ENCODE peak calls at places on chromosome 13, in ten cellular contexts. R is cardiac muscle cell, W is heart left ventricle, G is body of pancreas, B is esophagus muscularis mucosa, N is IMR-90, F is fibroblast of lung, O is fibroblast of mammary gland, P is cardiac fibroblast, S is MM.1S. X is an unnamed sample.

GRCh38 chr13:57624565-57625435 is 6.7 kb upstream of the PCDH17 start:
- DNase-seq in W (peak), P (peak), S (peak), N (peak), R (peak), F (peak), O (peak), B (no peak), G (peak), X (peak)

GRCh38 chr13:105598551-105598950 is 936.9 kb downstream of the EFNB2 start:
- DNase-seq in P (peak), O (peak), F (peak), B (no peak), G (no peak), W (no peak), R (no peak), S (no peak), N (peak), X (peak)

GRCh38 chr13:66225071-66225470 is 1005.1 kb downstream of the PCDH9 start:
- DNase-seq in N (no peak), F (no peak), G (no peak), W (no peak), O (no peak), R (no peak), S (no peak), B (no peak), P (no peak), X (no peak)

GRCh38 chr13:102028198-102028597 is 373.6 kb downstream of the FGF14 start:
- DNase-seq in S (no peak), O (no peak), P (no peak), R (no peak), N (no peak), B (no peak), G (no peak), F (no peak), W (no peak), X (no peak)

GRCh38 chr13:75072368-75072767 is 409.6 kb downstream of the TBC1D4 start:
- DNase-seq in G (no peak), R (no peak), N (no peak), F (no peak), W (no peak), S (no peak), B (no peak), O (no peak), P (no peak), X (no peak)

GRCh38 chr13:107271226-107271625 is 703.3 kb upstream of the ARGLU1 start:
- DNase-seq in R (no peak), B (no peak), S (no peak), P (peak), W (no peak), N (peak), G (no peak), F (peak), O (peak), X (no peak)

GRCh38 chr13:46687810-46688209 is 109.2 kb downstream of the ESD start:
- DNase-seq in B (no peak), F (peak), G (peak), R (no peak), S (no peak), N (peak), O (peak), W (peak), P (peak), X (no peak)

GRCh38 chr13:44815507-44816074 is 173.7 kb downstream of the NUFIP1 start:
- DNase-seq in R (peak), W (no peak), G (peak), N (peak), S (no peak), F (peak), B (no peak), O (peak), P (peak), X (peak)

GRCh38 chr13:52815330-52815729 is 33.1 kb downstream of the PCDH8 start:
- DNase-seq in P (no peak), S (no peak), R (no peak), G (no peak), W (no peak), F (no peak), N (no peak), B (no peak), O (no peak), X (no peak)

GRCh38 chr13:75913925-75914324 is 277.8 kb downstream of the LMO7 start:
- DNase-seq in G (no peak), P (no peak), F (no peak), S (no peak), R (no peak), O (no peak), B (no peak), W (no peak), N (no peak), X (no peak)

GRCh38 chr13:105346141-105346766 is 1189.2 kb downstream of the EFNB2 start:
- DNase-seq in O (peak), S (no peak), G (no peak), B (no peak), W (no peak), F (peak), R (no peak), N (peak), P (peak), X (peak)

GRCh38 chr13:87827479-87827878 is 156.3 kb downstream of the SLITRK5 start:
- DNase-seq in B (no peak), W (no peak), O (peak), P (no peak), N (no peak), G (no peak), F (peak), R (no peak), S (no peak), X (peak)

GRCh38 chr13:114263590-114263989 is 17.8 kb upstream of the UPF3A start:
- DNase-seq in O (no peak), G (no peak), S (peak), N (no peak), B (no peak), W (no peak), P (no peak), F (no peak), R (no peak), X (no peak)

GRCh38 chr13:54185785-54186184 is 1157.2 kb downstream of the OLFM4 start:
- DNase-seq in B (no peak), F (no peak), G (no peak), W (no peak), O (no peak), R (peak), N (no peak), S (no peak), P (no peak), X (no peak)

GRCh38 chr13:38002596-38002995 is 133.0 kb upstream of the TRPC4 start:
- DNase-seq in P (no peak), R (no peak), W (no peak), B (no peak), F (no peak), G (no peak), N (no peak), S (no peak), O (no peak), X (no peak)

GRCh38 chr13:74062933-74063332 is 71.3 kb downstream of the KLF12 start:
- DNase-seq in W (peak), N (peak), P (peak), B (no peak), S (peak), G (peak), O (peak), F (peak), R (peak), X (peak)
- H3K4me3 ChIP-seq in W (peak), N (peak), P (peak), B (peak), S (peak), G (no peak), O (no peak), F (peak), R (no peak), X (peak)

GRCh38 chr13:109427695-109428094 is 358.7 kb downstream of the IRS2 start:
- DNase-seq in G (no peak), O (no peak), B (no peak), W (no peak), R (no peak), N (no peak), S (no peak), P (no peak), F (no peak), X (no peak)
- TF ChIP-seq CTCF in G (no peak), O (no peak), B (no peak), W (peak), R (no peak), N (no peak), S (no peak), P (no peak), F (no peak), X (no peak)

DNA sequence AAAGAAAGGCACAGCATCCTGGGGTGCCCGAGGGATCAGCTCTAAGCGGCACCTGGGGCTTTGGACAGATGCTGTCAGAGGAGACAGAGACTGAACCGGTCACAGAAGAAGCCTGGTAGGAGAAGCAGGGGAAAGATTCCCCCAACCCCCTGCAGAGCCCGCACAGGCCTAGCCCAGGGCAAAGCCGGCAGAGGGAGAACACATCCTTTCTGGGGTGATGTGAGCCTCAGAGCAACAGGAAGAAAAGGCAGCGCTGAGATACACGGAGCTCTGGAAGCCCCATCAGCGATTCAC is 101.2 kb downstream of the CRYL1 start:
- DNase-seq in S (no peak), P (no peak), W (no peak), B (no peak), R (no peak), F (no peak), G (no peak), N (no peak), O (no peak), X (no peak)
- H3K4me3 ChIP-seq in S (no peak), P (no peak), W (no peak), B (no peak), R (no peak), F (no peak), G (no peak), N (no peak), O (no peak), X (no peak)

GRCh38 chr13:98443800-98444325 is 133.0 kb downstream of the STK24 start:
- DNase-seq in W (no peak), P (no peak), B (no peak), R (no peak), F (no peak), S (no peak), O (no peak), G (no peak), N (no peak), X (no peak)
- TF ChIP-seq CTCF in W (no peak), P (no peak), B (no peak), R (no peak), F (no peak), S (no peak), O (no peak), G (no peak), N (no peak), X (no peak)

DNA sequence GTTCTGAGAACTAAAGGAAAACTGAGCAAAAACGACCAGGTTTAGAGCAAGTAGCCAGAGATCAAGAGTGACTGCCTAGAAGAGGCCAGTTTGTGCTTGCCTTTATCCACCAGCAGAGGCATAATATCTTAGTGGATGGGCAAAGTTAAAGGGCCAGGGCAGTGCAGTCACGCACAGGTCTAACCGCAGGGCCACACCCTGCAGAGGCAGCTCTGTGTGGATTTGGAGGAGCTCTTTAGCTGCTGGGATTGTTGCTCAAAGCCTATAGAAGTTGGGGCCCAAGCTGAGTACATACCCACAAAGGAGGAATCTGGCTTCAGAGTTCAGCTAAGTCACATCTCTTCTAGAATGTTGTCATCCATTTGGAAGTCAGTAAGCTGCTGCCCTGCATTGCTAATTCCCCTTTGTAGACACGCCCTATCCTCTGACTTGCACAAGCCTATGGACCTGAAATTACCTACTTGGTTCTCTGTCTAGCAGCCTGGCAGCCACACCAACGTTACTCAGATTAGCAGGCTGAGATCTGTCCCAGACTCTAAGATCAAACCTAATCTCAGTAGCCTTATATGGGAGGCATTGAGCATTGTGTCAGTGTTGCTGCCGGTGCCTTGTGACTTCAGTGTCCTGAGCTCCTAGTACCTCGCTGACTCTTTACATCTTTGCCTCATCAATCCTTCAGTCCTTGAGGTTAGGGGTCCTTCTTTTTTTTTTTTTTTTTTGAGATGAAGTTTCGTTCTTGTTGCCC is 102.9 kb upstream of the STARD13 start:
- DNase-seq in R (peak), S (no peak), P (peak), W (no peak), G (no peak), B (no peak), F (no peak), O (no peak), N (no peak), X (peak)
- H3K4me3 ChIP-seq in R (no peak), S (no peak), P (no peak), W (no peak), G (no peak), B (no peak), F (no peak), O (no peak), N (no peak), X (no peak)

DNA sequence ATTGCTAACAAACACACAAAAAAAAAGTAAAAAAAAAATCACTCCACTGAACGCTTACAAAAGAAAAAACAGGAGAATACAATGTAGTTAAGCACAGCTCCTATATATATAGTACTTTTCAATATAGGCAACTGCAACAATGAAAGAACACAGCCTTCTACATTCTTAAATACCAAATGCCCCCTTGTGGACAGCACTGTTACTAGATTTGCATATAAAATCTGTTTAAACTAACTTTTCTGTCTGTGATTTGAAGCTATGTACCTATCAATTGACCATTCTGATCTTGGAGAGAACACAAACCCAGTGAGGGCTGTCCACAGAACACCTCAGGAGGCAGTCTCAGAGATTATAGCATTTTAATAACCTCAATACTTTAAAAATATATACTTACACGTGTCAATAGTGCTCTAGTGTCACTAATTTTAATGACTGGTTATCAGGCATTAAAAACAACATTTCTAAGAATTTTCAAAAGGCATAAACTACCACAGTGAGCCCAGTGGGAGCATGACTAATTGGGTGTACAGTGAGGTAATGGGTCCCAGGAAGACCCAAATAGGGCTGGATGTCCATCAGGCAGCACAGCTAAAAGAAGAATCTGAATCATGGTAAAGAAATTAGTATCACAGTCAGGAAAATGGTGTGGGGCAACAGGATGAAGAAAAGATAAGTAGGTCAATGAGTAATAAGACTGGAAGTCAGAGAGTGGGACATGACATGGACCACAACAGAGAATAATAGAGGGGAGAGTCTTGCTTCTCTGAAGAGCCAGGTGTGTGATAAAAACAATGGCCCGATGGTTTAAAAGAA is 22.2 kb downstream of the CCDC169 start:
- DNase-seq in W (no peak), F (peak), B (no peak), G (peak), O (peak), P (peak), N (peak), R (peak), S (peak), X (peak)
- TF ChIP-seq CTCF in W (peak), F (peak), B (peak), G (peak), O (peak), P (peak), N (peak), R (peak), S (peak), X (peak)

DNA sequence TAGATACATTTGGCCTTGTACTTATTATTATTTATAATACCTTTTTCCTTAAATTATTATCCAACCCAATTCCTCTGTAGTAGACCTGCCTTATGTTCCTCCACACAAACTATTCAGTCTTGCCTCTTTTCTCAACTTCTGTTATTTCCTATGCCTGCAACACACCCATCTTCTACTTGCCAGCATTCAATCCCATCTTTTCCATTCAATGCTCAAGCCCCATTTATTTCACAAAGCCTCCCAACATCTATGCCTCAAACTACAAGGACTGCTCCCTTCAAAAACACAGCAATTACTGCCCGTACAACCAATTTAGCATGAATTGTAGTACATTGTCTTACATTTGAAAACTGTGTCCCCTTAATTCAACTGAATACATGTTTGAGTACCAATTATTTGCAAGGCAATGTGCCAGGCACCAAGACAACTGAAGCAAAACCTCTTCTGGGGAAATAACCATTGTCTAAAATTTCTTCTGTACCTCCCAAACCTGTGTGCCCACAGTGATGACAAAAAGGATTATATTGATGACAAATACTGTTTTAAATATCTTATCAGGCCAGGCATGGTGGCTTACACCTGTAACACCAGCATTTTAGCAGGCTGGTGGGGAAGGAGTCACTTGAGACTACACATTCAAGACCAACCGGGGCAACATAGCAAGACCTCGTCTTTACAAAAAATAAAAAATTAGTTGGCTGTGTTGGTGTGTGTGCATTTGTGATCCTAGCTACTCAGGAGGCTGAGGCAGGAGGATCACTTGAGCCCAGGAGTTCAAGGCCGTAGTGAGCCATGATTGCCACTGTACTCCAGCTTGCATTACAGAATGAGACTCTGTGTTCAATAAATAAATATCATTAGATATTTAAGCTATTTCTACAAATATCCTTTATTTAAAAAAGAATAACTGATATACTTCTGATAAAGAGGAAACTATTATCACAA is 35.1 kb downstream of the ELF1 start:
- DNase-seq in B (no peak), W (no peak), G (no peak), O (no peak), P (peak), F (no peak), R (no peak), N (no peak), S (no peak), X (no peak)
- H3K4me3 ChIP-seq in B (peak), W (peak), G (no peak), O (no peak), P (no peak), F (no peak), R (no peak), N (no peak), S (peak), X (no peak)

GRCh38 chr13:59680429-59681024 is 483.2 kb downstream of the DIAPH3 start:
- DNase-seq in F (peak), W (no peak), P (peak), N (peak), S (peak), R (peak), B (no peak), G (no peak), O (peak), X (peak)
- TF ChIP-seq CTCF in F (peak), W (peak), P (peak), N (peak), S (peak), R (peak), B (peak), G (peak), O (peak), X (peak)

GRCh38 chr13:28376604-28377003 is 118.3 kb downstream of the FLT1 start:
- DNase-seq in R (peak), F (no peak), O (no peak), B (no peak), P (no peak), G (no peak), W (no peak), N (no peak), S (no peak), X (no peak)

GRCh38 chr13:28375250-28375930 is 119.5 kb downstream of the FLT1 start:
- DNase-seq in S (no peak), O (no peak), F (no peak), N (no peak), B (no peak), R (peak), P (no peak), W (no peak), G (no peak), X (no peak)

GRCh38 chr13:28384789-28385188 is 110.1 kb downstream of the FLT1 start:
- DNase-seq in N (no peak), P (no peak), G (no peak), R (no peak), B (no peak), S (no peak), W (no peak), F (no peak), O (no peak), X (no peak)

GRCh38 chr13:28380319-28380718 is 114.6 kb downstream of the FLT1 start:
- DNase-seq in F (no peak), S (no peak), R (no peak), W (no peak), N (no peak), P (no peak), O (no peak), B (no peak), G (no peak), X (no peak)

DNA sequence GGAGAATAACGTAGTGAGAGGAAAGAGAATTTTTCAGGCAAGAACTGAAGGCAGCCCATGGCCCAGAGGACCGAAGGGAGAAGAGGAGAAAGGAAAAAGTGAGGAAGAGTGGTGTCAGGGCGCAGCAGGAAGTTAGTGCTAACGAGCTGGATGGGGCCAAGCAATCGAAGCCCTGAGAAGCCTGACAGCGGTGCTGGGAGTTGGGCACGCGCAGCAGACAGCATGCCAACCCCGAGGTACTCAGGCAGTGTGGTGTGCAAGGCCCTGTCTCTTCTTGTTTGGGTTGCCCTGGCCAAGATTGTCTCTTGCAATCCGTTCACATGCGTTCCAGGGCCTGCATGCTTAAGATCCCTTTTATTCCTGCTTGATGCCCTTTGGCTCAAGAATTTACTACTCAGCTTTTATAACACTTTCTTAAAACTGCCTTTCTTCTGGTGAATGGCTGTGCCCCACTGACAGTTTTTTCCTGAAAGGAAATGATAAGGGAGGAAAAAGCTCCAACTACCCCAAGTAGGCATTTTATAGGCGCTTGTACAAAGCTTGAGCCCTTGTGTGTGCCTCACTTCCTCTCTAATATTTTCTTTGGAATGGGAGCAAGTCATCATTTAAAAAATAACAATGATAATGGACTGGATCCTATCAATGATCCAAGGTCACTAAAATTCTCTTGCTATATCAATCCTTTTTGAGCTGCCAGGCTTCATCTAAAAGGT is 115.4 kb downstream of the FLT1 start:
- DNase-seq in W (no peak), F (no peak), P (no peak), S (no peak), O (no peak), G (no peak), R (no peak), N (no peak), B (no peak), X (no peak)
- H3K4me3 ChIP-seq in W (no peak), F (no peak), P (no peak), S (no peak), O (no peak), G (no peak), R (no peak), N (no peak), B (no peak), X (no peak)